ENCODE peak calls at places on chromosome 7, in six cellular contexts. One of them, this sample, is unnamed.

GRCh38 chr7:156753630-156754029 is 113.1 kb downstream of the RNF32 start:
- DNase-seq in H9: peak
- DNase-seq in fibroblast of lung: no peak
- DNase-seq in mammary epithelial cell: no peak
- DNase-seq in neural progenitor cell: peak
- DNase-seq in mesenchymal stem cell: no peak
- DNase-seq in this sample: no peak

GRCh38 chr7:151384776-151385625 is 24.8 kb downstream of the WDR86 start:
- DNase-seq in mammary epithelial cell: no peak
- DNase-seq in fibroblast of lung: no peak
- DNase-seq in H9: peak
- DNase-seq in neural progenitor cell: no peak
- DNase-seq in mesenchymal stem cell: no peak
- DNase-seq in this sample: no peak

GRCh38 chr7:121097577-121097976 is 109.1 kb downstream of the CPED1 start:
- DNase-seq in neural progenitor cell: peak
- DNase-seq in mammary epithelial cell: no peak
- DNase-seq in H9: no peak
- DNase-seq in mesenchymal stem cell: no peak
- DNase-seq in fibroblast of lung: no peak
- DNase-seq in this sample: no peak

GRCh38 chr7:137423321-137423720 is 79.8 kb upstream of the PTN start:
- DNase-seq in mammary epithelial cell: no peak
- DNase-seq in H9: no peak
- DNase-seq in neural progenitor cell: no peak
- DNase-seq in fibroblast of lung: peak
- DNase-seq in mesenchymal stem cell: peak
- DNase-seq in this sample: peak

GRCh38 chr7:138247081-138247480 is 170.8 kb downstream of the AKR1D1 start:
- DNase-seq in mesenchymal stem cell: no peak
- DNase-seq in H9: no peak
- DNase-seq in neural progenitor cell: peak
- DNase-seq in mammary epithelial cell: no peak
- DNase-seq in fibroblast of lung: peak
- DNase-seq in this sample: no peak

GRCh38 chr7:148650232-148650858 is 48.4 kb upstream of the CUL1 start:
- DNase-seq in mesenchymal stem cell: peak
- DNase-seq in mammary epithelial cell: peak
- DNase-seq in H9: no peak
- DNase-seq in neural progenitor cell: no peak
- DNase-seq in fibroblast of lung: peak
- DNase-seq in this sample: peak

GRCh38 chr7:151243045-151243349 is 5.5 kb downstream of the SMARCD3 start:
- DNase-seq in H9: no peak
- DNase-seq in mammary epithelial cell: no peak
- DNase-seq in mesenchymal stem cell: no peak
- DNase-seq in neural progenitor cell: no peak
- DNase-seq in fibroblast of lung: no peak
- DNase-seq in this sample: no peak

GRCh38 chr7:43105521-43106120 is 6.8 kb upstream of the HECW1 start:
- DNase-seq in mammary epithelial cell: no peak
- DNase-seq in neural progenitor cell: no peak
- DNase-seq in fibroblast of lung: peak
- DNase-seq in mesenchymal stem cell: no peak
- DNase-seq in H9: no peak
- DNase-seq in this sample: peak

GRCh38 chr7:129793506-129794310 is 159.1 kb downstream of the UBE2H start:
- DNase-seq in mesenchymal stem cell: no peak
- DNase-seq in H9: no peak
- DNase-seq in mammary epithelial cell: no peak
- DNase-seq in fibroblast of lung: no peak
- DNase-seq in neural progenitor cell: peak
- DNase-seq in this sample: no peak

GRCh38 chr7:107078517-107078966 is 34.0 kb downstream of the PRKAR2B start:
- DNase-seq in mesenchymal stem cell: peak
- DNase-seq in neural progenitor cell: peak
- DNase-seq in mammary epithelial cell: peak
- DNase-seq in fibroblast of lung: peak
- DNase-seq in H9: no peak
- DNase-seq in this sample: peak

GRCh38 chr7:103037476-103037822 is 37.1 kb downstream of the FBXL13 start:
- DNase-seq in neural progenitor cell: no peak
- DNase-seq in H9: no peak
- DNase-seq in mesenchymal stem cell: no peak
- DNase-seq in fibroblast of lung: no peak
- DNase-seq in mammary epithelial cell: no peak
- DNase-seq in this sample: no peak

GRCh38 chr7:47337531-47337930 is 244.4 kb downstream of the TNS3 start:
- DNase-seq in fibroblast of lung: peak
- DNase-seq in mesenchymal stem cell: peak
- DNase-seq in neural progenitor cell: no peak
- DNase-seq in mammary epithelial cell: no peak
- DNase-seq in H9: peak
- DNase-seq in this sample: peak

GRCh38 chr7:156368053-156368452 is 272.5 kb upstream of the RNF32 start:
- DNase-seq in neural progenitor cell: no peak
- DNase-seq in mammary epithelial cell: no peak
- DNase-seq in H9: no peak
- DNase-seq in fibroblast of lung: no peak
- DNase-seq in mesenchymal stem cell: no peak
- DNase-seq in this sample: no peak

GRCh38 chr7:66921396-66921917 is 432 bp downstream of the TMEM248 start:
- DNase-seq in mammary epithelial cell: peak
- DNase-seq in fibroblast of lung: peak
- DNase-seq in H9: no peak
- DNase-seq in mesenchymal stem cell: peak
- DNase-seq in neural progenitor cell: no peak
- DNase-seq in this sample: peak

GRCh38 chr7:66921918-66922486 is 977 bp downstream of the TMEM248 start:
- DNase-seq in H9: no peak
- DNase-seq in mammary epithelial cell: peak
- DNase-seq in fibroblast of lung: peak
- DNase-seq in neural progenitor cell: peak
- DNase-seq in mesenchymal stem cell: no peak
- DNase-seq in this sample: no peak

GRCh38 chr7:66920769-66921395 is at the start of gene TMEM248:
- DNase-seq in neural progenitor cell: peak
- DNase-seq in H9: peak
- DNase-seq in fibroblast of lung: peak
- DNase-seq in mesenchymal stem cell: peak
- DNase-seq in mammary epithelial cell: peak
- DNase-seq in this sample: peak

GRCh38 chr7:66925255-66925654 is 4.2 kb downstream of the TMEM248 start:
- DNase-seq in H9: no peak
- DNase-seq in mammary epithelial cell: no peak
- DNase-seq in fibroblast of lung: no peak
- DNase-seq in neural progenitor cell: no peak
- DNase-seq in mesenchymal stem cell: no peak
- DNase-seq in this sample: no peak

DNA sequence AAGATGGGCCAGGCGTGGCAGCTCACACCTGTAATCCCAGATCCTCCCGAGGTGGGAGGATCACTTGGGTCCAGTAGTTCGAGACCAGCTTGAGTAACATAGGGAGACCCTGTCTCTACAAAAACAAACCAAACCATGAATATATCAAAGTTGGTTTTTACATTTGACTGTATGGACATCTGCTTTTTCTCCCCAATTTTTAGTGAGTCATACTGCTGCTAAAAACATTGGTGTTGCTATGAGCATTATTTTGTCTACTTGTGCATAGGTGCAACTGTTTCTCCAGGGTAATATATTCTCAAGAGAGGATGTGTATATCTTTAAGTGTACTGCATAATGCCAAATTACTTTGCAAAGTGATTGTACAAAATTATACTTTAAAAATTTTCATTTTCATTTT is 769 bp upstream of the TMEM248 start:
- DNase-seq in H9: no peak
- DNase-seq in mammary epithelial cell: no peak
- DNase-seq in mesenchymal stem cell: peak
- DNase-seq in neural progenitor cell: no peak
- DNase-seq in fibroblast of lung: no peak
- DNase-seq in this sample: no peak
- H3K9ac ChIP-seq in H9: no peak
- H3K9ac ChIP-seq in mammary epithelial cell: no peak
- H3K9ac ChIP-seq in mesenchymal stem cell: peak
- H3K9ac ChIP-seq in neural progenitor cell: no peak
- H3K9ac ChIP-seq in fibroblast of lung: no peak
- H3K9ac ChIP-seq in this sample: no peak

GRCh38 chr7:3260425-3260762 is 40.7 kb upstream of the SDK1 start:
- DNase-seq in neural progenitor cell: no peak
- DNase-seq in fibroblast of lung: peak
- DNase-seq in mammary epithelial cell: no peak
- DNase-seq in H9: no peak
- DNase-seq in mesenchymal stem cell: no peak
- DNase-seq in this sample: peak
- H3K9ac ChIP-seq in neural progenitor cell: no peak
- H3K9ac ChIP-seq in fibroblast of lung: peak
- H3K9ac ChIP-seq in mammary epithelial cell: no peak
- H3K9ac ChIP-seq in H9: no peak
- H3K9ac ChIP-seq in mesenchymal stem cell: peak
- H3K9ac ChIP-seq in this sample: peak

GRCh38 chr7:30562909-30563308 is 31.8 kb upstream of the GARS1 start:
- DNase-seq in mammary epithelial cell: no peak
- DNase-seq in mesenchymal stem cell: no peak
- DNase-seq in H9: no peak
- DNase-seq in fibroblast of lung: peak
- DNase-seq in neural progenitor cell: no peak
- DNase-seq in this sample: peak

GRCh38 chr7:30563326-30563942 is 31.2 kb upstream of the GARS1 start:
- DNase-seq in neural progenitor cell: no peak
- DNase-seq in mammary epithelial cell: peak
- DNase-seq in mesenchymal stem cell: no peak
- DNase-seq in fibroblast of lung: peak
- DNase-seq in H9: no peak
- DNase-seq in this sample: peak

GRCh38 chr7:30561389-30561788 is 33.3 kb upstream of the GARS1 start:
- DNase-seq in mammary epithelial cell: no peak
- DNase-seq in mesenchymal stem cell: no peak
- DNase-seq in neural progenitor cell: no peak
- DNase-seq in fibroblast of lung: no peak
- DNase-seq in H9: no peak
- DNase-seq in this sample: no peak

GRCh38 chr7:30564243-30564892 is 30.3 kb upstream of the GARS1 start:
- DNase-seq in mesenchymal stem cell: peak
- DNase-seq in neural progenitor cell: peak
- DNase-seq in mammary epithelial cell: peak
- DNase-seq in fibroblast of lung: peak
- DNase-seq in H9: peak
- DNase-seq in this sample: peak

GRCh38 chr7:30562498-30562897 is 32.2 kb upstream of the GARS1 start:
- DNase-seq in mammary epithelial cell: no peak
- DNase-seq in fibroblast of lung: peak
- DNase-seq in mesenchymal stem cell: peak
- DNase-seq in neural progenitor cell: no peak
- DNase-seq in H9: no peak
- DNase-seq in this sample: peak
- H3K9ac ChIP-seq in mammary epithelial cell: no peak
- H3K9ac ChIP-seq in fibroblast of lung: no peak
- H3K9ac ChIP-seq in mesenchymal stem cell: peak
- H3K9ac ChIP-seq in neural progenitor cell: no peak
- H3K9ac ChIP-seq in H9: no peak
- H3K9ac ChIP-seq in this sample: peak

DNA sequence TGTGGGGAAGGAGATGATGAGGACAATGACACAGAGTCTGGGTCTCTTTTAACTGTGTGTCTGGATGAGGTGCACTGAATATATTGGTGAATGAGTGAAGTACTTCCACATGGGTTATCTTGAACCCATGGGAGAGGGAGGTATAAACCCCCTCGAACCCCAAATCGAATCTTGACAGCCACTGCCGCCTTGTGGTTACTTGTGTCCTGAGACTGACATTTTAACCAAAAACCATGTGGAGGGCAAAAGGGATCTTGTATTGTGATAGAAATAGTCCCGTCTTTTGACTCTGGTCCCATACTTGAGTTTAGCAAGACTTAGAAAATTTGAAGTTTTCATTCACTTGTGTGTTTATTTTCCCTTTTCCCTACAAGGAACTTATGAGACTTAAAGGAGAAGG is 283.3 kb downstream of the PHTF2 start:
- DNase-seq in fibroblast of lung: no peak
- DNase-seq in mesenchymal stem cell: no peak
- DNase-seq in H9: peak
- DNase-seq in neural progenitor cell: peak
- DNase-seq in mammary epithelial cell: no peak
- DNase-seq in this sample: no peak
- H3K9ac ChIP-seq in fibroblast of lung: no peak
- H3K9ac ChIP-seq in mesenchymal stem cell: no peak
- H3K9ac ChIP-seq in H9: no peak
- H3K9ac ChIP-seq in neural progenitor cell: no peak
- H3K9ac ChIP-seq in mammary epithelial cell: no peak
- H3K9ac ChIP-seq in this sample: no peak

GRCh38 chr7:5230272-5231067 is 40.4 kb downstream of the WIPI2 start:
- DNase-seq in mesenchymal stem cell: no peak
- DNase-seq in neural progenitor cell: no peak
- DNase-seq in mammary epithelial cell: no peak
- DNase-seq in fibroblast of lung: no peak
- DNase-seq in H9: no peak
- DNase-seq in this sample: no peak

GRCh38 chr7:5229451-5230271 is 39.6 kb downstream of the WIPI2 start:
- DNase-seq in H9: no peak
- DNase-seq in mammary epithelial cell: no peak
- DNase-seq in mesenchymal stem cell: no peak
- DNase-seq in fibroblast of lung: no peak
- DNase-seq in neural progenitor cell: no peak
- DNase-seq in this sample: no peak

GRCh38 chr7:5231811-5232484 is 41.9 kb downstream of the WIPI2 start:
- DNase-seq in mesenchymal stem cell: no peak
- DNase-seq in fibroblast of lung: no peak
- DNase-seq in mammary epithelial cell: no peak
- DNase-seq in neural progenitor cell: no peak
- DNase-seq in H9: no peak
- DNase-seq in this sample: no peak

GRCh38 chr7:5232485-5232837 is 42.4 kb downstream of the WIPI2 start:
- DNase-seq in fibroblast of lung: no peak
- DNase-seq in neural progenitor cell: no peak
- DNase-seq in mammary epithelial cell: no peak
- DNase-seq in mesenchymal stem cell: no peak
- DNase-seq in H9: no peak
- DNase-seq in this sample: no peak

DNA sequence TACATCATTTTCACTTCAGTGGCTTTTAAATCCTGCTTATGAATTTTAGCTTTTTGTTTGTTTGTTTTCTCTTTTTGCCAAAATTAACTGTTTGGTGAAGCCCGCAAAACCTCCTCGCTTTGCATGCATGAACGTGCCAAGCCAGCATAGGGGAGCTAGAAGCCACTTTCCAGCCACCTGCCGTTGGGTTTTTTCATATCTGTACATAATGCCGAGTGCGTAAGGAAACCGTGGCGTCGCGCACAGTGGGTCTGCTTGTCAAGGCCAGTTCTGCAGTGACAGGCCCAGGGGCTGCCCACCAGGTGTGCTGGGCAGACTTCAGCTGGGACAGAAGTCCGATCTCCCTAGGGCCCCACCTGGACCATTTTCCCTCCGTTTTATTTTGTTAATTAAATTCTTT is 41.1 kb downstream of the WIPI2 start:
- DNase-seq in mammary epithelial cell: no peak
- DNase-seq in neural progenitor cell: no peak
- DNase-seq in mesenchymal stem cell: no peak
- DNase-seq in fibroblast of lung: no peak
- DNase-seq in H9: no peak
- DNase-seq in this sample: no peak
- H3K9ac ChIP-seq in mammary epithelial cell: no peak
- H3K9ac ChIP-seq in neural progenitor cell: no peak
- H3K9ac ChIP-seq in mesenchymal stem cell: no peak
- H3K9ac ChIP-seq in fibroblast of lung: no peak
- H3K9ac ChIP-seq in H9: no peak
- H3K9ac ChIP-seq in this sample: no peak